ENCODE peak calls at places on chromosomes 13 and 19, in eight cellular contexts. One of them, this sample, is unnamed.

GRCh38 chr13:51734786-51735185 is 69.2 kb downstream of the DHRS12 start:
- DNase-seq in CD4-positive, alpha-beta T cell: no peak
- DNase-seq in fibroblast of lung: peak; percentile 84
- DNase-seq in amniotic epithelial cell: peak; percentile 63
- DNase-seq in uterus: no peak
- DNase-seq in stimulated activated CD8-positive, alpha-beta memory T cell treated with anti-CD3 and anti-CD28 coated beads, Interleukin-2, amount 100 ng/mL, for 1 hour: no peak
- DNase-seq in AG20443: peak; percentile 25
- DNase-seq in T-cell: no peak
- DNase-seq in this sample: no peak

GRCh38 chr13:89380101-89380500 is 1708.9 kb downstream of the SLITRK5 start:
- DNase-seq in CD4-positive, alpha-beta T cell: no peak
- DNase-seq in fibroblast of lung: no peak
- DNase-seq in amniotic epithelial cell: no peak
- DNase-seq in uterus: no peak
- DNase-seq in stimulated activated CD8-positive, alpha-beta memory T cell treated with anti-CD3 and anti-CD28 coated beads, Interleukin-2, amount 100 ng/mL, for 1 hour: no peak
- DNase-seq in AG20443: no peak
- DNase-seq in T-cell: no peak
- DNase-seq in this sample: no peak

GRCh38 chr19:48415395-48415794 is 21.9 kb downstream of the GRIN2D start:
- DNase-seq in CD4-positive, alpha-beta T cell: peak; percentile 60
- DNase-seq in fibroblast of lung: peak; percentile 51
- DNase-seq in amniotic epithelial cell: peak; percentile 66
- DNase-seq in uterus: no peak
- DNase-seq in stimulated activated CD8-positive, alpha-beta memory T cell treated with anti-CD3 and anti-CD28 coated beads, Interleukin-2, amount 100 ng/mL, for 1 hour: no peak
- DNase-seq in AG20443: peak; percentile 54
- DNase-seq in T-cell: peak; percentile 52
- DNase-seq in this sample: peak; percentile 93

GRCh38 chr19:58544591-58545285 is 874 bp downstream of the TRIM28 start:
- DNase-seq in CD4-positive, alpha-beta T cell: peak; percentile 78
- DNase-seq in fibroblast of lung: peak; percentile 32
- DNase-seq in amniotic epithelial cell: peak; percentile 46
- DNase-seq in uterus: no peak
- DNase-seq in stimulated activated CD8-positive, alpha-beta memory T cell treated with anti-CD3 and anti-CD28 coated beads, Interleukin-2, amount 100 ng/mL, for 1 hour: no peak
- DNase-seq in AG20443: peak; percentile 94
- DNase-seq in T-cell: peak; percentile 81
- DNase-seq in this sample: no peak

GRCh38 chr13:91162180-91162579 is 185.3 kb upstream of the MIR17HG start:
- DNase-seq in CD4-positive, alpha-beta T cell: no peak
- DNase-seq in fibroblast of lung: no peak
- DNase-seq in amniotic epithelial cell: no peak
- DNase-seq in uterus: no peak
- DNase-seq in stimulated activated CD8-positive, alpha-beta memory T cell treated with anti-CD3 and anti-CD28 coated beads, Interleukin-2, amount 100 ng/mL, for 1 hour: no peak
- DNase-seq in AG20443: no peak
- DNase-seq in T-cell: no peak
- DNase-seq in this sample: no peak

GRCh38 chr19:4800591-4801081 is 9.1 kb downstream of the FEM1A start:
- DNase-seq in CD4-positive, alpha-beta T cell: no peak
- DNase-seq in fibroblast of lung: no peak
- DNase-seq in amniotic epithelial cell: no peak
- DNase-seq in uterus: no peak
- DNase-seq in stimulated activated CD8-positive, alpha-beta memory T cell treated with anti-CD3 and anti-CD28 coated beads, Interleukin-2, amount 100 ng/mL, for 1 hour: no peak
- DNase-seq in AG20443: no peak
- DNase-seq in T-cell: no peak
- DNase-seq in this sample: no peak

GRCh38 chr13:38702609-38703008 is 15.7 kb downstream of the FREM2 start:
- DNase-seq in CD4-positive, alpha-beta T cell: no peak
- DNase-seq in fibroblast of lung: no peak
- DNase-seq in amniotic epithelial cell: no peak
- DNase-seq in uterus: no peak
- DNase-seq in stimulated activated CD8-positive, alpha-beta memory T cell treated with anti-CD3 and anti-CD28 coated beads, Interleukin-2, amount 100 ng/mL, for 1 hour: no peak
- DNase-seq in AG20443: no peak
- DNase-seq in T-cell: no peak
- DNase-seq in this sample: no peak

GRCh38 chr19:50703915-50704548 is 15.6 kb downstream of the SHANK1 start:
- DNase-seq in CD4-positive, alpha-beta T cell: no peak
- DNase-seq in fibroblast of lung: no peak
- DNase-seq in amniotic epithelial cell: no peak
- DNase-seq in uterus: no peak
- DNase-seq in stimulated activated CD8-positive, alpha-beta memory T cell treated with anti-CD3 and anti-CD28 coated beads, Interleukin-2, amount 100 ng/mL, for 1 hour: no peak
- DNase-seq in AG20443: no peak
- DNase-seq in T-cell: no peak
- DNase-seq in this sample: no peak

GRCh38 chr19:44643605-44644390 is at the start of gene PVR:
- DNase-seq in CD4-positive, alpha-beta T cell: no peak
- DNase-seq in fibroblast of lung: peak; percentile 75
- DNase-seq in amniotic epithelial cell: peak; percentile 47
- DNase-seq in uterus: peak; percentile 61
- DNase-seq in stimulated activated CD8-positive, alpha-beta memory T cell treated with anti-CD3 and anti-CD28 coated beads, Interleukin-2, amount 100 ng/mL, for 1 hour: no peak
- DNase-seq in AG20443: peak; percentile 98
- DNase-seq in T-cell: no peak
- DNase-seq in this sample: peak; percentile 85

GRCh38 chr13:112822851-112823250 is 133.0 kb downstream of the ATP11A start:
- DNase-seq in CD4-positive, alpha-beta T cell: no peak
- DNase-seq in fibroblast of lung: no peak
- DNase-seq in amniotic epithelial cell: no peak
- DNase-seq in uterus: no peak
- DNase-seq in stimulated activated CD8-positive, alpha-beta memory T cell treated with anti-CD3 and anti-CD28 coated beads, Interleukin-2, amount 100 ng/mL, for 1 hour: no peak
- DNase-seq in AG20443: no peak
- DNase-seq in T-cell: no peak
- DNase-seq in this sample: peak; percentile 62

GRCh38 chr13:38796890-38797289 is 110.0 kb downstream of the FREM2 start:
- DNase-seq in CD4-positive, alpha-beta T cell: no peak
- DNase-seq in fibroblast of lung: no peak
- DNase-seq in amniotic epithelial cell: no peak
- DNase-seq in uterus: no peak
- DNase-seq in stimulated activated CD8-positive, alpha-beta memory T cell treated with anti-CD3 and anti-CD28 coated beads, Interleukin-2, amount 100 ng/mL, for 1 hour: no peak
- DNase-seq in AG20443: no peak
- DNase-seq in T-cell: no peak
- DNase-seq in this sample: no peak

GRCh38 chr13:74210693-74211393 is 76.6 kb upstream of the KLF12 start:
- DNase-seq in CD4-positive, alpha-beta T cell: no peak
- DNase-seq in fibroblast of lung: peak; percentile 98
- DNase-seq in amniotic epithelial cell: peak; percentile 95
- DNase-seq in uterus: no peak
- DNase-seq in stimulated activated CD8-positive, alpha-beta memory T cell treated with anti-CD3 and anti-CD28 coated beads, Interleukin-2, amount 100 ng/mL, for 1 hour: no peak
- DNase-seq in AG20443: peak; percentile 87
- DNase-seq in T-cell: no peak
- DNase-seq in this sample: peak; percentile 55

GRCh38 chr19:33462112-33462726 is 59.4 kb downstream of the PEPD start:
- DNase-seq in CD4-positive, alpha-beta T cell: no peak
- DNase-seq in fibroblast of lung: no peak
- DNase-seq in amniotic epithelial cell: no peak
- DNase-seq in uterus: no peak
- DNase-seq in stimulated activated CD8-positive, alpha-beta memory T cell treated with anti-CD3 and anti-CD28 coated beads, Interleukin-2, amount 100 ng/mL, for 1 hour: no peak
- DNase-seq in AG20443: no peak
- DNase-seq in T-cell: no peak
- DNase-seq in this sample: peak; percentile 66

GRCh38 chr13:23851106-23851505 is 38.1 kb downstream of the MIPEP start:
- DNase-seq in CD4-positive, alpha-beta T cell: no peak
- DNase-seq in fibroblast of lung: peak; percentile 42
- DNase-seq in amniotic epithelial cell: no peak
- DNase-seq in uterus: no peak
- DNase-seq in stimulated activated CD8-positive, alpha-beta memory T cell treated with anti-CD3 and anti-CD28 coated beads, Interleukin-2, amount 100 ng/mL, for 1 hour: no peak
- DNase-seq in AG20443: no peak
- DNase-seq in T-cell: no peak
- DNase-seq in this sample: no peak

GRCh38 chr19:10230155-10230903 is 802 bp downstream of the S1PR2 start:
- DNase-seq in CD4-positive, alpha-beta T cell: peak; percentile 29
- DNase-seq in fibroblast of lung: peak; percentile 54
- DNase-seq in amniotic epithelial cell: peak; percentile 41
- DNase-seq in uterus: peak; percentile 80
- DNase-seq in stimulated activated CD8-positive, alpha-beta memory T cell treated with anti-CD3 and anti-CD28 coated beads, Interleukin-2, amount 100 ng/mL, for 1 hour: peak; percentile 29
- DNase-seq in AG20443: peak; percentile 58
- DNase-seq in T-cell: peak; percentile 61
- DNase-seq in this sample: peak; percentile 79

GRCh38 chr19:46862504-46862835 is 1.7 kb downstream of the ARHGAP35 start:
- DNase-seq in CD4-positive, alpha-beta T cell: no peak
- DNase-seq in fibroblast of lung: no peak
- DNase-seq in amniotic epithelial cell: no peak
- DNase-seq in uterus: no peak
- DNase-seq in stimulated activated CD8-positive, alpha-beta memory T cell treated with anti-CD3 and anti-CD28 coated beads, Interleukin-2, amount 100 ng/mL, for 1 hour: no peak
- DNase-seq in AG20443: no peak
- DNase-seq in T-cell: no peak
- DNase-seq in this sample: no peak

GRCh38 chr13:25018729-25019115 is 77.2 kb upstream of the PABPC3 start:
- DNase-seq in CD4-positive, alpha-beta T cell: no peak
- DNase-seq in fibroblast of lung: no peak
- DNase-seq in amniotic epithelial cell: no peak
- DNase-seq in uterus: no peak
- DNase-seq in stimulated activated CD8-positive, alpha-beta memory T cell treated with anti-CD3 and anti-CD28 coated beads, Interleukin-2, amount 100 ng/mL, for 1 hour: no peak
- DNase-seq in AG20443: no peak
- DNase-seq in T-cell: no peak
- DNase-seq in this sample: no peak

GRCh38 chr13:30464496-30465351 is 1.0 kb downstream of the HMGB1 start:
- DNase-seq in CD4-positive, alpha-beta T cell: peak; percentile 67
- DNase-seq in fibroblast of lung: peak; percentile 85
- DNase-seq in amniotic epithelial cell: peak; percentile 78
- DNase-seq in uterus: peak; percentile 79
- DNase-seq in stimulated activated CD8-positive, alpha-beta memory T cell treated with anti-CD3 and anti-CD28 coated beads, Interleukin-2, amount 100 ng/mL, for 1 hour: peak; percentile 48
- DNase-seq in AG20443: peak; percentile 80
- DNase-seq in T-cell: peak; percentile 78
- DNase-seq in this sample: peak; percentile 88

GRCh38 chr19:11578342-11579142 is 1.1 kb upstream of the ACP5 start:
- DNase-seq in CD4-positive, alpha-beta T cell: peak; percentile 23
- DNase-seq in fibroblast of lung: no peak
- DNase-seq in amniotic epithelial cell: peak; percentile 32
- DNase-seq in uterus: peak; percentile 46
- DNase-seq in stimulated activated CD8-positive, alpha-beta memory T cell treated with anti-CD3 and anti-CD28 coated beads, Interleukin-2, amount 100 ng/mL, for 1 hour: no peak
- DNase-seq in AG20443: peak; percentile 33
- DNase-seq in T-cell: peak; percentile 20
- DNase-seq in this sample: no peak

GRCh38 chr13:42745655-42746054 is 35.7 kb upstream of the FAM216B start:
- DNase-seq in CD4-positive, alpha-beta T cell: no peak
- DNase-seq in fibroblast of lung: peak; percentile 18
- DNase-seq in amniotic epithelial cell: peak; percentile 60
- DNase-seq in uterus: no peak
- DNase-seq in stimulated activated CD8-positive, alpha-beta memory T cell treated with anti-CD3 and anti-CD28 coated beads, Interleukin-2, amount 100 ng/mL, for 1 hour: no peak
- DNase-seq in AG20443: no peak
- DNase-seq in T-cell: no peak
- DNase-seq in this sample: no peak

GRCh38 chr13:95235944-95236343 is 65.3 kb downstream of the ABCC4 start:
- DNase-seq in CD4-positive, alpha-beta T cell: no peak
- DNase-seq in fibroblast of lung: no peak
- DNase-seq in amniotic epithelial cell: no peak
- DNase-seq in uterus: no peak
- DNase-seq in stimulated activated CD8-positive, alpha-beta memory T cell treated with anti-CD3 and anti-CD28 coated beads, Interleukin-2, amount 100 ng/mL, for 1 hour: no peak
- DNase-seq in AG20443: no peak
- DNase-seq in T-cell: no peak
- DNase-seq in this sample: no peak

GRCh38 chr19:2315818-2316353 is 7.9 kb upstream of the LINGO3 start:
- DNase-seq in CD4-positive, alpha-beta T cell: no peak
- DNase-seq in fibroblast of lung: peak; percentile 56
- DNase-seq in amniotic epithelial cell: peak; percentile 61
- DNase-seq in uterus: no peak
- DNase-seq in stimulated activated CD8-positive, alpha-beta memory T cell treated with anti-CD3 and anti-CD28 coated beads, Interleukin-2, amount 100 ng/mL, for 1 hour: no peak
- DNase-seq in AG20443: peak; percentile 78
- DNase-seq in T-cell: no peak
- DNase-seq in this sample: peak; percentile 89

GRCh38 chr19:10520652-10521318 is 3.5 kb upstream of the S1PR5 start:
- DNase-seq in CD4-positive, alpha-beta T cell: no peak
- DNase-seq in fibroblast of lung: no peak
- DNase-seq in amniotic epithelial cell: no peak
- DNase-seq in uterus: no peak
- DNase-seq in stimulated activated CD8-positive, alpha-beta memory T cell treated with anti-CD3 and anti-CD28 coated beads, Interleukin-2, amount 100 ng/mL, for 1 hour: no peak
- DNase-seq in AG20443: no peak
- DNase-seq in T-cell: no peak
- DNase-seq in this sample: no peak

GRCh38 chr19:34134190-34135032 is 37.9 kb upstream of the LSM14A start:
- DNase-seq in CD4-positive, alpha-beta T cell: peak; percentile 85
- DNase-seq in fibroblast of lung: peak; percentile 61
- DNase-seq in amniotic epithelial cell: peak; percentile 51
- DNase-seq in uterus: peak; percentile 88
- DNase-seq in stimulated activated CD8-positive, alpha-beta memory T cell treated with anti-CD3 and anti-CD28 coated beads, Interleukin-2, amount 100 ng/mL, for 1 hour: peak; percentile 84
- DNase-seq in AG20443: peak; percentile 98
- DNase-seq in T-cell: peak; percentile 80
- DNase-seq in this sample: peak; percentile 94